ENCODE peak calls at places on chromosomes 16 and 17, in eight cellular contexts. D is GM12878; Q is stimulated activated CD4-positive, alpha-beta T cell treated with anti-CD3 and anti-CD28 coated beads, Interleukin-15, amount 100 ng/mL, for 48 hours; Y is DMS53; K is NCI-H1092; P is NCI-H510A; U is non-pigmented ciliary epithelial cell; F is left kidney. C is an unnamed sample.

GRCh38 chr16:80319181-80319580 is 221.6 kb upstream of the DYNLRB2 start:
- DNase-seq in U (no peak), Q (no peak), Y (peak), F (no peak), D (no peak), K (no peak), P (no peak), C (no peak)

GRCh38 chr16:64590516-64590915 is 531.3 kb downstream of the CDH11 start:
- DNase-seq in F (no peak), Y (no peak), P (no peak), K (no peak), Q (no peak), D (no peak), U (no peak), C (no peak)

GRCh38 chr17:68591583-68591982 is 9.6 kb downstream of the FAM20A start:
- DNase-seq in F (no peak), Q (no peak), Y (no peak), P (no peak), U (no peak), D (no peak), K (no peak), C (no peak)

GRCh38 chr17:54744750-54745149 is 155.9 kb upstream of the TOM1L1 start:
- DNase-seq in F (no peak), Q (no peak), Y (peak), P (no peak), K (no peak), U (no peak), D (no peak), C (no peak)

GRCh38 chr17:1710807-1711553 is 803 bp upstream of the TLCD2 start:
- DNase-seq in P (no peak), Q (no peak), Y (peak), F (peak), K (no peak), U (no peak), D (no peak), C (no peak)

GRCh38 chr16:15443753-15444152 is 9.4 kb downstream of the BMERB1 start:
- DNase-seq in F (no peak), U (no peak), K (no peak), Q (no peak), D (no peak), Y (no peak), P (no peak), C (no peak)

GRCh38 chr17:81420769-81421462 is 25.7 kb downstream of the BAHCC1 start:
- DNase-seq in D (no peak), K (no peak), F (no peak), U (no peak), Q (no peak), Y (no peak), P (no peak), C (no peak)

GRCh38 chr16:51851111-51851510 is 695.8 kb downstream of the TOX3 start:
- DNase-seq in Y (no peak), U (no peak), D (no peak), F (no peak), K (no peak), Q (no peak), P (no peak), C (no peak)

GRCh38 chr17:9313346-9313745 is 262.3 kb downstream of the STX8 start:
- DNase-seq in Q (no peak), Y (no peak), U (no peak), F (no peak), K (no peak), P (no peak), D (no peak), C (no peak)

GRCh38 chr16:86990451-86990850 is 326.7 kb downstream of the C16orf95 start:
- DNase-seq in U (no peak), Y (no peak), Q (no peak), K (no peak), P (no peak), F (no peak), D (no peak), C (no peak)

GRCh38 chr16:19871721-19872120 is 12.9 kb downstream of the GPRC5B start:
- DNase-seq in F (no peak), Q (no peak), K (no peak), D (no peak), U (no peak), Y (no peak), P (no peak), C (no peak)

GRCh38 chr17:51995797-51996403 is 162.6 kb downstream of the CA10 start:
- DNase-seq in D (no peak), K (no peak), Q (no peak), P (no peak), Y (peak), F (no peak), U (no peak), C (no peak)

GRCh38 chr16:13291934-13292333 is 390.5 kb downstream of the SHISA9 start:
- DNase-seq in U (no peak), Y (no peak), K (no peak), F (peak), P (no peak), D (no peak), Q (no peak), C (no peak)

GRCh38 chr17:77373298-77374169 is 232.8 kb downstream of the SEC14L1 start:
- DNase-seq in F (peak), Y (peak), Q (no peak), U (no peak), K (no peak), D (no peak), P (no peak), C (peak)

GRCh38 chr16:89925596-89926079 is 2.5 kb downstream of the TUBB3 start:
- DNase-seq in D (no peak), K (no peak), P (no peak), F (peak), Q (no peak), U (no peak), Y (peak), C (no peak)

GRCh38 chr17:83155128-83156081 is 76.0 kb downstream of the METRNL start:
- DNase-seq in F (no peak), K (no peak), U (peak), D (no peak), Q (peak), P (no peak), Y (no peak), C (no peak)

GRCh38 chr16:80347900-80348299 is 192.9 kb upstream of the DYNLRB2 start:
- DNase-seq in Y (no peak), D (no peak), U (no peak), Q (no peak), K (no peak), P (no peak), F (no peak), C (no peak)

GRCh38 chr16:50338371-50339231 is 30.2 kb downstream of the BRD7 start:
- DNase-seq in U (no peak), Y (no peak), F (no peak), K (no peak), P (no peak), D (no peak), Q (peak), C (no peak)

GRCh38 chr17:75159196-75160031 is 5.1 kb upstream of the JPT1 start:
- DNase-seq in Q (no peak), F (no peak), K (no peak), U (peak), P (no peak), D (no peak), Y (peak), C (no peak)

GRCh38 chr17:1865252-1866037 is 35.6 kb downstream of the RPA1 start:
- DNase-seq in K (no peak), Q (peak), F (peak), P (no peak), U (no peak), D (no peak), Y (peak), C (peak)

GRCh38 chr16:85657267-85657650 is 31.5 kb downstream of the GINS2 start:
- DNase-seq in Y (peak), Q (no peak), D (no peak), U (no peak), K (no peak), F (no peak), P (peak), C (peak)

GRCh38 chr17:78510141-78510935 is 66.9 kb downstream of the DNAH17 start:
- DNase-seq in D (no peak), Y (no peak), K (no peak), U (no peak), P (no peak), F (no peak), Q (no peak), C (peak)

GRCh38 chr17:76816590-76817135 is 51.5 kb upstream of the MGAT5B start:
- DNase-seq in Q (peak), U (no peak), F (peak), Y (peak), D (no peak), P (peak), K (peak), C (peak)

GRCh38 chr17:35612924-35613521 is 25.9 kb downstream of the AP2B1 start:
- DNase-seq in U (no peak), Q (peak), P (no peak), K (peak), D (no peak), Y (peak), F (peak), C (peak)

GRCh38 chr17:27244481-27245223 is 49.3 kb upstream of the WSB1 start:
- DNase-seq in Q (no peak), K (no peak), D (no peak), Y (no peak), F (peak), U (peak), P (no peak), C (peak)

GRCh38 chr17:48259710-48260291 is 152.2 kb downstream of the SNX11 start:
- DNase-seq in Q (no peak), Y (peak), U (no peak), D (no peak), K (peak), P (peak), F (peak), C (no peak)

GRCh38 chr17:356671-357434 is 4.2 kb upstream of the RPH3AL start:
- DNase-seq in D (no peak), U (no peak), K (no peak), Y (no peak), Q (no peak), P (no peak), F (no peak), C (no peak)

GRCh38 chr17:43740541-43740940 is 18.1 kb downstream of the SOST start:
- DNase-seq in P (no peak), U (no peak), Q (no peak), K (no peak), F (no peak), D (no peak), Y (no peak), C (no peak)

GRCh38 chr17:82370471-82371332 is 863 bp upstream of the UTS2R start:
- DNase-seq in Y (peak), K (no peak), Q (peak), F (peak), P (no peak), U (no peak), D (no peak), C (no peak)

GRCh38 chr17:29883497-29883896 is 46.5 kb downstream of the SSH2 start:
- DNase-seq in Y (no peak), Q (no peak), F (peak), P (no peak), U (no peak), D (no peak), K (no peak), C (no peak)

GRCh38 chr16:87350681-87351319 is 32.8 kb downstream of the FBXO31 start:
- DNase-seq in P (no peak), U (no peak), D (no peak), K (no peak), Y (no peak), Q (no peak), F (no peak), C (no peak)

GRCh38 chr17:40304464-40304863 is 4.5 kb upstream of the RARA start:
- DNase-seq in D (no peak), U (no peak), K (no peak), P (no peak), Y (no peak), F (no peak), Q (no peak), C (no peak)

GRCh38 chr16:6835516-6835915 is 497.1 kb upstream of the RBFOX1 start:
- DNase-seq in F (no peak), P (no peak), K (no peak), Q (no peak), D (no peak), Y (no peak), U (no peak), C (no peak)

GRCh38 chr17:77420804-77421634 is 280.2 kb downstream of the SEC14L1 start:
- DNase-seq in P (peak), U (peak), Y (peak), F (peak), Q (no peak), K (peak), D (no peak), C (no peak)

GRCh38 chr17:82397449-82398335 is 20.5 kb upstream of the HEXD start:
- DNase-seq in Y (no peak), K (no peak), U (no peak), D (no peak), Q (no peak), P (peak), F (no peak), C (peak)

C was measured in mucosa of descending colon.